ENCODE peak calls at places on chromosomes 11 and 22, in six cellular contexts. One of them, this sample, is unnamed.

GRCh38 chr11:31643831-31644230 is 134.3 kb downstream of the ELP4 start:
- DNase-seq in RWPE1: peak; percentile 4
- DNase-seq in mesothelial cell of epicardium: no peak
- DNase-seq in foreskin fibroblast: peak; percentile 52
- DNase-seq in thyroid gland: no peak
- DNase-seq in Panc1: no peak
- DNase-seq in this sample: peak; percentile 28

GRCh38 chr11:11968511-11969280 is 39.7 kb downstream of the DKK3 start:
- DNase-seq in RWPE1: no peak
- DNase-seq in mesothelial cell of epicardium: no peak
- DNase-seq in foreskin fibroblast: peak; percentile 97
- DNase-seq in thyroid gland: no peak
- DNase-seq in Panc1: no peak
- DNase-seq in this sample: peak; percentile 68

GRCh38 chr11:65308281-65308891 is 6.3 kb upstream of the CDC42EP2 start:
- DNase-seq in RWPE1: no peak
- DNase-seq in mesothelial cell of epicardium: no peak
- DNase-seq in foreskin fibroblast: no peak
- DNase-seq in thyroid gland: peak; percentile 86
- DNase-seq in Panc1: no peak
- DNase-seq in this sample: no peak

GRCh38 chr11:1230456-1231395 is 7.9 kb downstream of the MUC5B start:
- DNase-seq in RWPE1: peak; percentile 52
- DNase-seq in mesothelial cell of epicardium: no peak
- DNase-seq in foreskin fibroblast: no peak
- DNase-seq in thyroid gland: no peak
- DNase-seq in Panc1: no peak
- DNase-seq in this sample: no peak

GRCh38 chr22:24947881-24948280 is 1.4 kb upstream of the LHFPL7 start:
- DNase-seq in RWPE1: no peak
- DNase-seq in mesothelial cell of epicardium: no peak
- DNase-seq in foreskin fibroblast: no peak
- DNase-seq in thyroid gland: no peak
- DNase-seq in Panc1: no peak
- DNase-seq in this sample: no peak

GRCh38 chr11:46519351-46519750 is 74.5 kb downstream of the AMBRA1 start:
- DNase-seq in RWPE1: no peak
- DNase-seq in mesothelial cell of epicardium: no peak
- DNase-seq in foreskin fibroblast: no peak
- DNase-seq in thyroid gland: no peak
- DNase-seq in Panc1: no peak
- DNase-seq in this sample: no peak

GRCh38 chr11:85843929-85844328 is 11.3 kb upstream of the CCDC83 start:
- DNase-seq in RWPE1: no peak
- DNase-seq in mesothelial cell of epicardium: no peak
- DNase-seq in foreskin fibroblast: no peak
- DNase-seq in thyroid gland: no peak
- DNase-seq in Panc1: no peak
- DNase-seq in this sample: no peak

GRCh38 chr11:115291391-115291744 is 212.8 kb downstream of the CADM1 start:
- DNase-seq in RWPE1: no peak
- DNase-seq in mesothelial cell of epicardium: no peak
- DNase-seq in foreskin fibroblast: no peak
- DNase-seq in thyroid gland: no peak
- DNase-seq in Panc1: no peak
- DNase-seq in this sample: no peak

GRCh38 chr11:45045692-45046471 is 95.2 kb upstream of the TP53I11 start:
- DNase-seq in RWPE1: peak; percentile 86
- DNase-seq in mesothelial cell of epicardium: no peak
- DNase-seq in foreskin fibroblast: peak; percentile 43
- DNase-seq in thyroid gland: peak; percentile 21
- DNase-seq in Panc1: peak; percentile 13
- DNase-seq in this sample: peak; percentile 40

GRCh38 chr22:38943181-38943580 is 14.2 kb upstream of the APOBEC3A start:
- DNase-seq in RWPE1: no peak
- DNase-seq in mesothelial cell of epicardium: no peak
- DNase-seq in foreskin fibroblast: no peak
- DNase-seq in thyroid gland: no peak
- DNase-seq in Panc1: no peak
- DNase-seq in this sample: no peak

GRCh38 chr22:21823740-21824438 is 43.6 kb downstream of the MAPK1 start:
- DNase-seq in RWPE1: no peak
- DNase-seq in mesothelial cell of epicardium: no peak
- DNase-seq in foreskin fibroblast: peak; percentile 64
- DNase-seq in thyroid gland: no peak
- DNase-seq in Panc1: no peak
- DNase-seq in this sample: peak; percentile 55

GRCh38 chr11:62324738-62325556 is 12.3 kb upstream of the ASRGL1 start:
- DNase-seq in RWPE1: no peak
- DNase-seq in mesothelial cell of epicardium: no peak
- DNase-seq in foreskin fibroblast: peak; percentile 57
- DNase-seq in thyroid gland: peak; percentile 39
- DNase-seq in Panc1: no peak
- DNase-seq in this sample: peak; percentile 23

GRCh38 chr22:32932176-32932575 is 126.0 kb downstream of the SYN3 start:
- DNase-seq in RWPE1: no peak
- DNase-seq in mesothelial cell of epicardium: no peak
- DNase-seq in foreskin fibroblast: peak; percentile 79
- DNase-seq in thyroid gland: no peak
- DNase-seq in Panc1: no peak
- DNase-seq in this sample: peak; percentile 28

GRCh38 chr11:46299425-46300067 is 22.1 kb downstream of the CREB3L1 start:
- DNase-seq in RWPE1: no peak
- DNase-seq in mesothelial cell of epicardium: no peak
- DNase-seq in foreskin fibroblast: peak; percentile 62
- DNase-seq in thyroid gland: no peak
- DNase-seq in Panc1: no peak
- DNase-seq in this sample: peak; percentile 56

GRCh38 chr22:29461263-29461662 is 18.8 kb upstream of the NEFH start:
- DNase-seq in RWPE1: no peak
- DNase-seq in mesothelial cell of epicardium: no peak
- DNase-seq in foreskin fibroblast: no peak
- DNase-seq in thyroid gland: no peak
- DNase-seq in Panc1: no peak
- DNase-seq in this sample: no peak

GRCh38 chr11:5226732-5227327 is at the start of gene HBB:
- DNase-seq in RWPE1: no peak
- DNase-seq in mesothelial cell of epicardium: no peak
- DNase-seq in foreskin fibroblast: no peak
- DNase-seq in thyroid gland: no peak
- DNase-seq in Panc1: no peak
- DNase-seq in this sample: no peak

GRCh38 chr22:23849009-23850006 is 8.4 kb upstream of the SLC2A11 start:
- DNase-seq in RWPE1: peak; percentile 71
- DNase-seq in mesothelial cell of epicardium: peak; percentile 84
- DNase-seq in foreskin fibroblast: peak; percentile 91
- DNase-seq in thyroid gland: peak; percentile 78
- DNase-seq in Panc1: no peak
- DNase-seq in this sample: peak; percentile 61

GRCh38 chr11:93100211-93100610 is 97.6 kb downstream of the SLC36A4 start:
- DNase-seq in RWPE1: no peak
- DNase-seq in mesothelial cell of epicardium: no peak
- DNase-seq in foreskin fibroblast: no peak
- DNase-seq in thyroid gland: no peak
- DNase-seq in Panc1: no peak
- DNase-seq in this sample: peak; percentile 76

GRCh38 chr11:73173755-73174494 is 31.8 kb upstream of the FCHSD2 start:
- DNase-seq in RWPE1: no peak
- DNase-seq in mesothelial cell of epicardium: no peak
- DNase-seq in foreskin fibroblast: peak; percentile 16
- DNase-seq in thyroid gland: no peak
- DNase-seq in Panc1: no peak
- DNase-seq in this sample: no peak

GRCh38 chr11:67484847-67485311 is 2.1 kb downstream of the AIP start:
- DNase-seq in RWPE1: no peak
- DNase-seq in mesothelial cell of epicardium: no peak
- DNase-seq in foreskin fibroblast: no peak
- DNase-seq in thyroid gland: no peak
- DNase-seq in Panc1: no peak
- DNase-seq in this sample: no peak

GRCh38 chr11:61733120-61733978 is 19.1 kb upstream of the MYRF start:
- DNase-seq in RWPE1: peak; percentile 90
- DNase-seq in mesothelial cell of epicardium: peak; percentile 64
- DNase-seq in foreskin fibroblast: peak; percentile 94
- DNase-seq in thyroid gland: peak; percentile 89
- DNase-seq in Panc1: peak; percentile 55
- DNase-seq in this sample: peak; percentile 65

GRCh38 chr11:122163420-122163819 is 47.4 kb upstream of the BLID start:
- DNase-seq in RWPE1: no peak
- DNase-seq in mesothelial cell of epicardium: no peak
- DNase-seq in foreskin fibroblast: no peak
- DNase-seq in thyroid gland: no peak
- DNase-seq in Panc1: no peak
- DNase-seq in this sample: peak; percentile 66

GRCh38 chr11:38384568-38384967 is 1786.5 kb upstream of the RAG2 start:
- DNase-seq in RWPE1: peak; percentile 10
- DNase-seq in mesothelial cell of epicardium: no peak
- DNase-seq in foreskin fibroblast: no peak
- DNase-seq in thyroid gland: no peak
- DNase-seq in Panc1: no peak
- DNase-seq in this sample: no peak

GRCh38 chr11:11444800-11445126 is 91.7 kb upstream of the CSNK2A3 start:
- DNase-seq in RWPE1: no peak
- DNase-seq in mesothelial cell of epicardium: no peak
- DNase-seq in foreskin fibroblast: no peak
- DNase-seq in thyroid gland: no peak
- DNase-seq in Panc1: no peak
- DNase-seq in this sample: no peak

GRCh38 chr11:124123587-124123986 is 8.3 kb downstream of the VWA5A start:
- DNase-seq in RWPE1: no peak
- DNase-seq in mesothelial cell of epicardium: no peak
- DNase-seq in foreskin fibroblast: no peak
- DNase-seq in thyroid gland: no peak
- DNase-seq in Panc1: no peak
- DNase-seq in this sample: no peak
- TF ChIP-seq CTCF in RWPE1: no peak
- TF ChIP-seq CTCF in mesothelial cell of epicardium: no peak
- TF ChIP-seq CTCF in foreskin fibroblast: no peak
- TF ChIP-seq CTCF in thyroid gland: no peak
- TF ChIP-seq CTCF in Panc1: peak; percentile 20
- TF ChIP-seq CTCF in this sample: no peak

GRCh38 chr22:47695176-47695575 is 932.7 kb downstream of the TBC1D22A start:
- DNase-seq in RWPE1: no peak
- DNase-seq in mesothelial cell of epicardium: no peak
- DNase-seq in foreskin fibroblast: no peak
- DNase-seq in thyroid gland: no peak
- DNase-seq in Panc1: no peak
- DNase-seq in this sample: no peak
- TF ChIP-seq CTCF in RWPE1: no peak
- TF ChIP-seq CTCF in mesothelial cell of epicardium: no peak
- TF ChIP-seq CTCF in foreskin fibroblast: no peak
- TF ChIP-seq CTCF in thyroid gland: no peak
- TF ChIP-seq CTCF in Panc1: no peak
- TF ChIP-seq CTCF in this sample: no peak

GRCh38 chr11:47870404-47870803 is 22.3 kb upstream of the NUP160 start:
- DNase-seq in RWPE1: no peak
- DNase-seq in mesothelial cell of epicardium: no peak
- DNase-seq in foreskin fibroblast: no peak
- DNase-seq in thyroid gland: no peak
- DNase-seq in Panc1: no peak
- DNase-seq in this sample: no peak
- TF ChIP-seq CTCF in RWPE1: no peak
- TF ChIP-seq CTCF in mesothelial cell of epicardium: no peak
- TF ChIP-seq CTCF in foreskin fibroblast: no peak
- TF ChIP-seq CTCF in thyroid gland: no peak
- TF ChIP-seq CTCF in Panc1: no peak
- TF ChIP-seq CTCF in this sample: no peak

GRCh38 chr11:40306938-40307548 is 1152.4 kb downstream of the LRRC4C start:
- DNase-seq in RWPE1: peak; percentile 78
- DNase-seq in mesothelial cell of epicardium: no peak
- DNase-seq in foreskin fibroblast: peak; percentile 79
- DNase-seq in thyroid gland: no peak
- DNase-seq in Panc1: peak; percentile 27
- DNase-seq in this sample: peak; percentile 60
- TF ChIP-seq CTCF in RWPE1: peak; percentile 67
- TF ChIP-seq CTCF in mesothelial cell of epicardium: no peak
- TF ChIP-seq CTCF in foreskin fibroblast: peak; percentile 86
- TF ChIP-seq CTCF in thyroid gland: no peak
- TF ChIP-seq CTCF in Panc1: peak; percentile 80
- TF ChIP-seq CTCF in this sample: peak; percentile 87

GRCh38 chr11:18650859-18651557 is 16.9 kb upstream of the SPTY2D1 start:
- DNase-seq in RWPE1: no peak
- DNase-seq in mesothelial cell of epicardium: no peak
- DNase-seq in foreskin fibroblast: peak; percentile 74
- DNase-seq in thyroid gland: peak; percentile 5
- DNase-seq in Panc1: no peak
- DNase-seq in this sample: peak; percentile 40
- TF ChIP-seq CTCF in RWPE1: peak; percentile 25
- TF ChIP-seq CTCF in mesothelial cell of epicardium: peak; percentile 44
- TF ChIP-seq CTCF in foreskin fibroblast: peak; percentile 72
- TF ChIP-seq CTCF in thyroid gland: no peak
- TF ChIP-seq CTCF in Panc1: peak; percentile 82
- TF ChIP-seq CTCF in this sample: peak; percentile 83

GRCh38 chr11:106581399-106581798 is 436.9 kb downstream of the GUCY1A2 start:
- DNase-seq in RWPE1: no peak
- DNase-seq in mesothelial cell of epicardium: no peak
- DNase-seq in foreskin fibroblast: peak; percentile 19
- DNase-seq in thyroid gland: no peak
- DNase-seq in Panc1: no peak
- DNase-seq in this sample: no peak

DNA sequence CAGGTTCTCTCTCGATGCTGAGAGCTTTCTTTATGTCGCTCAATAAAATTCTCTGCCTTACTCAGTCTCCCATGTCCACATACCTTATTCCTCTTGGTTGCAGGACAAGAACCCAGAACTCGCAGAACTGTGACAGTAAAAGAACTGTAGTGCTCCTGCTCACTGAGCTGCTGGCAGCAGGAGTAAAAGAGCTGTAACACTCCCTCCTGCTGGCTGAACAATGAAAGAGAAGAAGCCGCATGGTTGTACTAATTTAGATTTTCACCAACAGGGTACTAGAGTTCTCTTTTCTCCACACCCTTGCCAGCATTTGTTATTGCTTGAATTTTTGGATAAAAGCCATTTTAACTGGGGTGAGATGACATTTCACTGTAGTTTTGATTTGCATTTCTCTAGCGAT is 433.2 kb downstream of the GUCY1A2 start:
- DNase-seq in RWPE1: no peak
- DNase-seq in mesothelial cell of epicardium: no peak
- DNase-seq in foreskin fibroblast: peak; percentile 59
- DNase-seq in thyroid gland: no peak
- DNase-seq in Panc1: no peak
- DNase-seq in this sample: peak; percentile 51
- TF ChIP-seq CTCF in RWPE1: no peak
- TF ChIP-seq CTCF in mesothelial cell of epicardium: no peak
- TF ChIP-seq CTCF in foreskin fibroblast: peak; percentile 46
- TF ChIP-seq CTCF in thyroid gland: no peak
- TF ChIP-seq CTCF in Panc1: peak; percentile 18
- TF ChIP-seq CTCF in this sample: peak; percentile 82